ENCODE peak calls at places on chromosomes 2 and 18, in six cellular contexts. L, Y, F, K, Z and N are unnamed samples.

GRCh38 chr2:241048149-241048948 is 49.9 kb downstream of the SNED1 start:
- DNase-seq in L (no peak), K (no peak), Y (no peak), F (no peak), Z (no peak), N (no peak)

GRCh38 chr2:126614529-126615279 is 41.3 kb upstream of the GYPC start:
- DNase-seq in Z (no peak), L (no peak), Y (peak), F (no peak), K (no peak), N (no peak)

GRCh38 chr2:52054824-52055223 is 1022.9 kb upstream of the NRXN1 start:
- DNase-seq in Z (no peak), L (no peak), F (no peak), Y (no peak), K (no peak), N (no peak)

GRCh38 chr18:25298853-25299274 is 53.1 kb downstream of the ZNF521 start:
- DNase-seq in K (peak), Y (peak), L (peak), Z (peak), F (no peak), N (peak)

GRCh38 chr2:33217431-33217830 is 259.0 kb upstream of the RASGRP3 start:
- DNase-seq in K (no peak), Z (no peak), F (no peak), Y (no peak), L (no peak), N (no peak)

GRCh38 chr18:75828379-75828778 is 400.9 kb upstream of the SMIM21 start:
- DNase-seq in F (no peak), Y (no peak), K (no peak), L (no peak), Z (no peak), N (no peak)

GRCh38 chr2:70127920-70128444 is 40.7 kb downstream of the PCBP1 start:
- DNase-seq in Y (no peak), K (no peak), Z (no peak), L (no peak), F (no peak), N (no peak)

GRCh38 chr2:111239107-111239506 is 118.4 kb downstream of the BCL2L11 start:
- DNase-seq in F (no peak), Y (no peak), L (no peak), Z (no peak), K (no peak), N (no peak)